ENCODE peak calls at places on chromosomes 13 and 19, in ten cellular contexts. One of them, this sample, is unnamed.
A peak's percentile ranks its signal among the peaks of the same experiment; 100 is the strongest.

GRCh38 chr13:75699062-75699461 is 62.9 kb downstream of the LMO7 start:
- DNase-seq in WTC11: no peak
- DNase-seq in bronchial epithelial cell: no peak
- DNase-seq in progenitor cell of endocrine pancreas: no peak
- DNase-seq in heart right ventricle: no peak
- DNase-seq in H1: no peak
- DNase-seq in GM10248: no peak
- DNase-seq in AG09309: no peak
- DNase-seq in AG09319: no peak
- DNase-seq in GM13976: no peak
- DNase-seq in this sample: no peak

GRCh38 chr19:1408300-1409203 is 1.2 kb downstream of the DAZAP1 start:
- DNase-seq in WTC11: peak; percentile 48
- DNase-seq in bronchial epithelial cell: no peak
- DNase-seq in progenitor cell of endocrine pancreas: peak; percentile 37
- DNase-seq in heart right ventricle: peak; percentile 60
- DNase-seq in H1: no peak
- DNase-seq in GM10248: peak; percentile 64
- DNase-seq in AG09309: no peak
- DNase-seq in AG09319: no peak
- DNase-seq in GM13976: peak; percentile 70
- DNase-seq in this sample: peak; percentile 62

GRCh38 chr19:41299755-41300089 is 10.2 kb upstream of the CCDC97 start:
- DNase-seq in WTC11: no peak
- DNase-seq in bronchial epithelial cell: no peak
- DNase-seq in progenitor cell of endocrine pancreas: no peak
- DNase-seq in heart right ventricle: peak; percentile 64
- DNase-seq in H1: no peak
- DNase-seq in GM10248: no peak
- DNase-seq in AG09309: no peak
- DNase-seq in AG09319: no peak
- DNase-seq in GM13976: no peak
- DNase-seq in this sample: no peak

GRCh38 chr19:23409392-23410048 is 14.2 kb upstream of the ZNF91 start:
- DNase-seq in WTC11: no peak
- DNase-seq in bronchial epithelial cell: no peak
- DNase-seq in progenitor cell of endocrine pancreas: no peak
- DNase-seq in heart right ventricle: no peak
- DNase-seq in H1: no peak
- DNase-seq in GM10248: no peak
- DNase-seq in AG09309: no peak
- DNase-seq in AG09319: no peak
- DNase-seq in GM13976: no peak
- DNase-seq in this sample: no peak

GRCh38 chr19:10815007-10815531 is 20.9 kb downstream of the TMED1 start:
- DNase-seq in WTC11: no peak
- DNase-seq in bronchial epithelial cell: no peak
- DNase-seq in progenitor cell of endocrine pancreas: no peak
- DNase-seq in heart right ventricle: no peak
- DNase-seq in H1: no peak
- DNase-seq in GM10248: no peak
- DNase-seq in AG09309: no peak
- DNase-seq in AG09319: no peak
- DNase-seq in GM13976: no peak
- DNase-seq in this sample: no peak

GRCh38 chr19:17243854-17244617 is 1.7 kb downstream of the NR2F6 start:
- DNase-seq in WTC11: peak; percentile 58
- DNase-seq in bronchial epithelial cell: no peak
- DNase-seq in progenitor cell of endocrine pancreas: peak; percentile 60
- DNase-seq in heart right ventricle: peak; percentile 66
- DNase-seq in H1: no peak
- DNase-seq in GM10248: no peak
- DNase-seq in AG09309: no peak
- DNase-seq in AG09319: no peak
- DNase-seq in GM13976: no peak
- DNase-seq in this sample: no peak

GRCh38 chr13:51764184-51765141 is 39.5 kb downstream of the DHRS12 start:
- DNase-seq in WTC11: no peak
- DNase-seq in bronchial epithelial cell: peak; percentile 26
- DNase-seq in progenitor cell of endocrine pancreas: no peak
- DNase-seq in heart right ventricle: peak; percentile 58
- DNase-seq in H1: no peak
- DNase-seq in GM10248: peak; percentile 79
- DNase-seq in AG09309: peak; percentile 28
- DNase-seq in AG09319: peak; percentile 62
- DNase-seq in GM13976: peak; percentile 79
- DNase-seq in this sample: peak; percentile 73

GRCh38 chr13:75533866-75534265 is 3.8 kb downstream of the COMMD6 start:
- DNase-seq in WTC11: no peak
- DNase-seq in bronchial epithelial cell: no peak
- DNase-seq in progenitor cell of endocrine pancreas: no peak
- DNase-seq in heart right ventricle: no peak
- DNase-seq in H1: no peak
- DNase-seq in GM10248: no peak
- DNase-seq in AG09309: no peak
- DNase-seq in AG09319: no peak
- DNase-seq in GM13976: no peak
- DNase-seq in this sample: no peak

GRCh38 chr13:35475960-35476943 is at the start of gene MAB21L1:
- DNase-seq in WTC11: no peak
- DNase-seq in bronchial epithelial cell: no peak
- DNase-seq in progenitor cell of endocrine pancreas: no peak
- DNase-seq in heart right ventricle: peak; percentile 31
- DNase-seq in H1: no peak
- DNase-seq in GM10248: no peak
- DNase-seq in AG09309: no peak
- DNase-seq in AG09319: peak; percentile 88
- DNase-seq in GM13976: no peak
- DNase-seq in this sample: no peak

GRCh38 chr19:50778906-50779430 is 8.7 kb downstream of the GPR32 start:
- DNase-seq in WTC11: no peak
- DNase-seq in bronchial epithelial cell: no peak
- DNase-seq in progenitor cell of endocrine pancreas: no peak
- DNase-seq in heart right ventricle: no peak
- DNase-seq in H1: no peak
- DNase-seq in GM10248: no peak
- DNase-seq in AG09309: no peak
- DNase-seq in AG09319: no peak
- DNase-seq in GM13976: no peak
- DNase-seq in this sample: no peak

GRCh38 chr19:9342610-9343304 is 18.8 kb downstream of the ZNF559 start:
- DNase-seq in WTC11: no peak
- DNase-seq in bronchial epithelial cell: no peak
- DNase-seq in progenitor cell of endocrine pancreas: no peak
- DNase-seq in heart right ventricle: no peak
- DNase-seq in H1: no peak
- DNase-seq in GM10248: no peak
- DNase-seq in AG09309: no peak
- DNase-seq in AG09319: no peak
- DNase-seq in GM13976: no peak
- DNase-seq in this sample: no peak

GRCh38 chr19:1315470-1316166 is 29.9 kb downstream of the EFNA2 start:
- DNase-seq in WTC11: peak; percentile 66
- DNase-seq in bronchial epithelial cell: no peak
- DNase-seq in progenitor cell of endocrine pancreas: peak; percentile 33
- DNase-seq in heart right ventricle: peak; percentile 59
- DNase-seq in H1: no peak
- DNase-seq in GM10248: peak; percentile 83
- DNase-seq in AG09309: no peak
- DNase-seq in AG09319: no peak
- DNase-seq in GM13976: peak; percentile 89
- DNase-seq in this sample: peak; percentile 45

GRCh38 chr13:27493981-27494380 is 43.6 kb upstream of the MTIF3 start:
- DNase-seq in WTC11: no peak
- DNase-seq in bronchial epithelial cell: no peak
- DNase-seq in progenitor cell of endocrine pancreas: no peak
- DNase-seq in heart right ventricle: no peak
- DNase-seq in H1: no peak
- DNase-seq in GM10248: no peak
- DNase-seq in AG09309: no peak
- DNase-seq in AG09319: no peak
- DNase-seq in GM13976: no peak
- DNase-seq in this sample: no peak

GRCh38 chr19:4971424-4971793 is 2.5 kb downstream of the KDM4B start:
- DNase-seq in WTC11: peak; percentile 72
- DNase-seq in bronchial epithelial cell: peak; percentile 28
- DNase-seq in progenitor cell of endocrine pancreas: no peak
- DNase-seq in heart right ventricle: no peak
- DNase-seq in H1: no peak
- DNase-seq in GM10248: peak; percentile 62
- DNase-seq in AG09309: no peak
- DNase-seq in AG09319: no peak
- DNase-seq in GM13976: peak; percentile 59
- DNase-seq in this sample: no peak

GRCh38 chr13:32905063-32905863 is 111.0 kb upstream of the KL start:
- DNase-seq in WTC11: no peak
- DNase-seq in bronchial epithelial cell: peak; percentile 66
- DNase-seq in progenitor cell of endocrine pancreas: no peak
- DNase-seq in heart right ventricle: no peak
- DNase-seq in H1: no peak
- DNase-seq in GM10248: peak; percentile 31
- DNase-seq in AG09309: no peak
- DNase-seq in AG09319: no peak
- DNase-seq in GM13976: peak; percentile 32
- DNase-seq in this sample: peak; percentile 48

GRCh38 chr13:49443327-49443688 is 556 bp downstream of the CAB39L start:
- DNase-seq in WTC11: no peak
- DNase-seq in bronchial epithelial cell: no peak
- DNase-seq in progenitor cell of endocrine pancreas: no peak
- DNase-seq in heart right ventricle: no peak
- DNase-seq in H1: no peak
- DNase-seq in GM10248: peak; percentile 15
- DNase-seq in AG09309: no peak
- DNase-seq in AG09319: no peak
- DNase-seq in GM13976: peak; percentile 27
- DNase-seq in this sample: no peak

GRCh38 chr13:74132152-74132767 is 1.9 kb downstream of the KLF12 start:
- DNase-seq in WTC11: no peak
- DNase-seq in bronchial epithelial cell: peak; percentile 52
- DNase-seq in progenitor cell of endocrine pancreas: no peak
- DNase-seq in heart right ventricle: no peak
- DNase-seq in H1: no peak
- DNase-seq in GM10248: no peak
- DNase-seq in AG09309: no peak
- DNase-seq in AG09319: no peak
- DNase-seq in GM13976: no peak
- DNase-seq in this sample: peak; percentile 18

GRCh38 chr13:37074703-37075102 is 15.2 kb upstream of the SUPT20H start:
- DNase-seq in WTC11: no peak
- DNase-seq in bronchial epithelial cell: peak; percentile 41
- DNase-seq in progenitor cell of endocrine pancreas: no peak
- DNase-seq in heart right ventricle: no peak
- DNase-seq in H1: no peak
- DNase-seq in GM10248: no peak
- DNase-seq in AG09309: no peak
- DNase-seq in AG09319: no peak
- DNase-seq in GM13976: no peak
- DNase-seq in this sample: no peak
- TF ChIP-seq CTCF in WTC11: no peak
- TF ChIP-seq CTCF in bronchial epithelial cell: peak; percentile 18
- TF ChIP-seq CTCF in progenitor cell of endocrine pancreas: peak; percentile 48
- TF ChIP-seq CTCF in heart right ventricle: peak; percentile 44
- TF ChIP-seq CTCF in H1: peak; percentile 14
- TF ChIP-seq CTCF in GM10248: peak; percentile 21
- TF ChIP-seq CTCF in AG09309: peak; percentile 27
- TF ChIP-seq CTCF in AG09319: peak; percentile 21
- TF ChIP-seq CTCF in GM13976: no peak
- TF ChIP-seq CTCF in this sample: no peak

GRCh38 chr19:38132781-38133180 is 91.2 kb downstream of the DPF1 start:
- DNase-seq in WTC11: no peak
- DNase-seq in bronchial epithelial cell: no peak
- DNase-seq in progenitor cell of endocrine pancreas: no peak
- DNase-seq in heart right ventricle: no peak
- DNase-seq in H1: no peak
- DNase-seq in GM10248: no peak
- DNase-seq in AG09309: no peak
- DNase-seq in AG09319: no peak
- DNase-seq in GM13976: no peak
- DNase-seq in this sample: no peak

GRCh38 chr19:38139122-38139521 is 84.9 kb downstream of the DPF1 start:
- DNase-seq in WTC11: no peak
- DNase-seq in bronchial epithelial cell: no peak
- DNase-seq in progenitor cell of endocrine pancreas: no peak
- DNase-seq in heart right ventricle: no peak
- DNase-seq in H1: no peak
- DNase-seq in GM10248: no peak
- DNase-seq in AG09309: no peak
- DNase-seq in AG09319: no peak
- DNase-seq in GM13976: no peak
- DNase-seq in this sample: no peak

GRCh38 chr19:38130399-38130798 is 93.6 kb downstream of the DPF1 start:
- DNase-seq in WTC11: no peak
- DNase-seq in bronchial epithelial cell: no peak
- DNase-seq in progenitor cell of endocrine pancreas: no peak
- DNase-seq in heart right ventricle: no peak
- DNase-seq in H1: no peak
- DNase-seq in GM10248: no peak
- DNase-seq in AG09309: no peak
- DNase-seq in AG09319: no peak
- DNase-seq in GM13976: no peak
- DNase-seq in this sample: no peak

GRCh38 chr19:38135150-38135998 is 88.6 kb downstream of the DPF1 start:
- DNase-seq in WTC11: no peak
- DNase-seq in bronchial epithelial cell: peak; percentile 53
- DNase-seq in progenitor cell of endocrine pancreas: no peak
- DNase-seq in heart right ventricle: no peak
- DNase-seq in H1: no peak
- DNase-seq in GM10248: no peak
- DNase-seq in AG09309: no peak
- DNase-seq in AG09319: no peak
- DNase-seq in GM13976: no peak
- DNase-seq in this sample: no peak

GRCh38 chr19:38134538-38135149 is 89.4 kb downstream of the DPF1 start:
- DNase-seq in WTC11: peak; percentile 58
- DNase-seq in bronchial epithelial cell: peak; percentile 50
- DNase-seq in progenitor cell of endocrine pancreas: no peak
- DNase-seq in heart right ventricle: no peak
- DNase-seq in H1: no peak
- DNase-seq in GM10248: peak; percentile 54
- DNase-seq in AG09309: no peak
- DNase-seq in AG09319: no peak
- DNase-seq in GM13976: peak; percentile 62
- DNase-seq in this sample: no peak
- TF ChIP-seq CTCF in WTC11: peak; percentile 79
- TF ChIP-seq CTCF in bronchial epithelial cell: peak; percentile 77
- TF ChIP-seq CTCF in progenitor cell of endocrine pancreas: peak; percentile 62
- TF ChIP-seq CTCF in heart right ventricle: peak; percentile 53
- TF ChIP-seq CTCF in H1: peak; percentile 70
- TF ChIP-seq CTCF in GM10248: peak; percentile 41
- TF ChIP-seq CTCF in AG09309: peak; percentile 70
- TF ChIP-seq CTCF in AG09319: peak; percentile 52
- TF ChIP-seq CTCF in GM13976: peak; percentile 11
- TF ChIP-seq CTCF in this sample: peak; percentile 77

GRCh38 chr13:71674776-71675352 is 192.1 kb downstream of the DACH1 start:
- DNase-seq in WTC11: peak; percentile 36
- DNase-seq in bronchial epithelial cell: no peak
- DNase-seq in progenitor cell of endocrine pancreas: no peak
- DNase-seq in heart right ventricle: no peak
- DNase-seq in H1: no peak
- DNase-seq in GM10248: no peak
- DNase-seq in AG09309: no peak
- DNase-seq in AG09319: no peak
- DNase-seq in GM13976: no peak
- DNase-seq in this sample: no peak
- TF ChIP-seq CTCF in WTC11: peak; percentile 81
- TF ChIP-seq CTCF in bronchial epithelial cell: no peak
- TF ChIP-seq CTCF in progenitor cell of endocrine pancreas: peak; percentile 13
- TF ChIP-seq CTCF in heart right ventricle: no peak
- TF ChIP-seq CTCF in H1: peak; percentile 33
- TF ChIP-seq CTCF in GM10248: no peak
- TF ChIP-seq CTCF in AG09309: no peak
- TF ChIP-seq CTCF in AG09319: no peak
- TF ChIP-seq CTCF in GM13976: no peak
- TF ChIP-seq CTCF in this sample: peak; percentile 25

GRCh38 chr13:85508683-85509329 is 290.4 kb downstream of the SLITRK6 start:
- DNase-seq in WTC11: peak; percentile 34
- DNase-seq in bronchial epithelial cell: peak; percentile 37
- DNase-seq in progenitor cell of endocrine pancreas: no peak
- DNase-seq in heart right ventricle: no peak
- DNase-seq in H1: no peak
- DNase-seq in GM10248: no peak
- DNase-seq in AG09309: no peak
- DNase-seq in AG09319: no peak
- DNase-seq in GM13976: no peak
- DNase-seq in this sample: no peak
- TF ChIP-seq CTCF in WTC11: no peak
- TF ChIP-seq CTCF in bronchial epithelial cell: no peak
- TF ChIP-seq CTCF in progenitor cell of endocrine pancreas: no peak
- TF ChIP-seq CTCF in heart right ventricle: no peak
- TF ChIP-seq CTCF in H1: peak; percentile 38
- TF ChIP-seq CTCF in GM10248: no peak
- TF ChIP-seq CTCF in AG09309: no peak
- TF ChIP-seq CTCF in AG09319: peak; percentile 25
- TF ChIP-seq CTCF in GM13976: no peak
- TF ChIP-seq CTCF in this sample: no peak

This sample was measured in GM06990.